ENCODE peak calls at places on chromosomes 2 and 18, in six cellular contexts. One of them, this sample, is unnamed.

GRCh38 chr2:234495801-234496441 is 960 bp downstream of the ARL4C start:
- DNase-seq in RWPE2: no peak
- DNase-seq in psoas muscle: peak
- DNase-seq in pancreas: peak
- DNase-seq in fibroblast of lung: peak
- DNase-seq in brain microvascular endothelial cell: peak
- DNase-seq in this sample: peak

GRCh38 chr2:100244881-100245605 is 77.3 kb downstream of the LONRF2 start:
- DNase-seq in brain microvascular endothelial cell: peak
- DNase-seq in fibroblast of lung: peak
- DNase-seq in psoas muscle: no peak
- DNase-seq in pancreas: no peak
- DNase-seq in RWPE2: no peak
- DNase-seq in this sample: peak

GRCh38 chr2:105179469-105180372 is 61.8 kb upstream of the GPR45 start:
- DNase-seq in psoas muscle: no peak
- DNase-seq in pancreas: no peak
- DNase-seq in fibroblast of lung: peak
- DNase-seq in RWPE2: no peak
- DNase-seq in brain microvascular endothelial cell: peak
- DNase-seq in this sample: peak

GRCh38 chr2:206802654-206803514 is 37.5 kb downstream of the FASTKD2 start:
- DNase-seq in pancreas: no peak
- DNase-seq in brain microvascular endothelial cell: no peak
- DNase-seq in psoas muscle: no peak
- DNase-seq in RWPE2: no peak
- DNase-seq in fibroblast of lung: no peak
- DNase-seq in this sample: no peak

GRCh38 chr2:158191076-158191566 is 89.4 kb downstream of the UPP2 start:
- DNase-seq in brain microvascular endothelial cell: peak
- DNase-seq in RWPE2: no peak
- DNase-seq in pancreas: no peak
- DNase-seq in fibroblast of lung: no peak
- DNase-seq in psoas muscle: no peak
- DNase-seq in this sample: no peak

GRCh38 chr18:47557160-47557559 is 305.7 kb upstream of the SKOR2 start:
- DNase-seq in fibroblast of lung: no peak
- DNase-seq in RWPE2: no peak
- DNase-seq in brain microvascular endothelial cell: no peak
- DNase-seq in pancreas: no peak
- DNase-seq in psoas muscle: no peak
- DNase-seq in this sample: no peak

GRCh38 chr2:66509326-66509811 is 74.4 kb downstream of the MEIS1 start:
- DNase-seq in brain microvascular endothelial cell: no peak
- DNase-seq in RWPE2: no peak
- DNase-seq in fibroblast of lung: no peak
- DNase-seq in psoas muscle: no peak
- DNase-seq in pancreas: no peak
- DNase-seq in this sample: no peak

GRCh38 chr2:128835974-128836373 is 517.3 kb upstream of the HS6ST1 start:
- DNase-seq in fibroblast of lung: no peak
- DNase-seq in psoas muscle: no peak
- DNase-seq in RWPE2: no peak
- DNase-seq in pancreas: no peak
- DNase-seq in brain microvascular endothelial cell: no peak
- DNase-seq in this sample: no peak

GRCh38 chr2:197185676-197186075 is 124.9 kb downstream of the ANKRD44 start:
- DNase-seq in pancreas: no peak
- DNase-seq in brain microvascular endothelial cell: no peak
- DNase-seq in fibroblast of lung: no peak
- DNase-seq in RWPE2: no peak
- DNase-seq in psoas muscle: no peak
- DNase-seq in this sample: no peak

GRCh38 chr18:48129621-48130082 is 199.2 kb upstream of the SMAD2 start:
- DNase-seq in fibroblast of lung: no peak
- DNase-seq in psoas muscle: no peak
- DNase-seq in brain microvascular endothelial cell: no peak
- DNase-seq in pancreas: no peak
- DNase-seq in RWPE2: no peak
- DNase-seq in this sample: no peak

GRCh38 chr2:41963661-41964525 is 83.9 kb upstream of the PKDCC start:
- DNase-seq in brain microvascular endothelial cell: no peak
- DNase-seq in psoas muscle: peak
- DNase-seq in fibroblast of lung: peak
- DNase-seq in RWPE2: no peak
- DNase-seq in pancreas: peak
- DNase-seq in this sample: no peak

DNA sequence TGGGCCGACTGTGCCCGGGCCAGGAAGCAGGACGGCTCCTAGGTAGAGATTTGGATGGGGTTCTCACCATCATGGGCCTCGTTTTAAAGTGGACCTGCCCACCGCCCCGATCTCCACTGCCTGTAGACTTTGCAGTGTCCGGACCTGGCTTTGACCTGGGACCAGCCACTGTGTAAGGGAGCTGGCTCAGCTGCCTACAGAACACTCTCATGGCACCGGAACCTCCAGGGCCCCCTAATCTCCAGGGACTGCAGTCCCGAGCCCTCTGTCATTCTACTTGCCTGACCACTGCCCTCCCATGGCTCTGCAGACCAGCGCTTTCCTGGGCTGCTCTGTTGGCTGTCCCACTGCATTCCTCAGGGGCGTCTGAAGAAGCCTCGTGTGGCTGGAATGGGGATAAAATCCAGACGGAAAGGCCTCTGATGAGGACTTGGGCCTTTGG is 120.8 kb downstream of the GLI2 start:
- DNase-seq in brain microvascular endothelial cell: peak
- DNase-seq in RWPE2: no peak
- DNase-seq in psoas muscle: no peak
- DNase-seq in fibroblast of lung: no peak
- DNase-seq in pancreas: no peak
- DNase-seq in this sample: no peak
- TF ChIP-seq CTCF in brain microvascular endothelial cell: peak
- TF ChIP-seq CTCF in RWPE2: no peak
- TF ChIP-seq CTCF in psoas muscle: peak
- TF ChIP-seq CTCF in fibroblast of lung: peak
- TF ChIP-seq CTCF in pancreas: no peak
- TF ChIP-seq CTCF in this sample: peak

GRCh38 chr2:76567478-76567877 is 856.8 kb upstream of the GCFC2 start:
- DNase-seq in RWPE2: no peak
- DNase-seq in brain microvascular endothelial cell: no peak
- DNase-seq in pancreas: no peak
- DNase-seq in psoas muscle: no peak
- DNase-seq in fibroblast of lung: no peak
- DNase-seq in this sample: no peak

GRCh38 chr2:76569819-76570218 is 859.1 kb upstream of the GCFC2 start:
- DNase-seq in brain microvascular endothelial cell: no peak
- DNase-seq in pancreas: no peak
- DNase-seq in fibroblast of lung: no peak
- DNase-seq in psoas muscle: no peak
- DNase-seq in RWPE2: no peak
- DNase-seq in this sample: no peak

GRCh38 chr2:76572981-76573380 is 862.3 kb upstream of the GCFC2 start:
- DNase-seq in RWPE2: no peak
- DNase-seq in psoas muscle: no peak
- DNase-seq in fibroblast of lung: no peak
- DNase-seq in pancreas: no peak
- DNase-seq in brain microvascular endothelial cell: no peak
- DNase-seq in this sample: no peak
- H3K4me3 ChIP-seq in RWPE2: no peak
- H3K4me3 ChIP-seq in psoas muscle: no peak
- H3K4me3 ChIP-seq in fibroblast of lung: no peak
- H3K4me3 ChIP-seq in pancreas: no peak
- H3K4me3 ChIP-seq in brain microvascular endothelial cell: no peak
- H3K4me3 ChIP-seq in this sample: no peak

GRCh38 chr2:241149925-241150659 is at the start of gene PPP1R7:
- DNase-seq in fibroblast of lung: peak
- DNase-seq in psoas muscle: peak
- DNase-seq in pancreas: peak
- DNase-seq in RWPE2: peak
- DNase-seq in brain microvascular endothelial cell: peak
- DNase-seq in this sample: peak
- TF ChIP-seq CTCF in fibroblast of lung: no peak
- TF ChIP-seq CTCF in psoas muscle: no peak
- TF ChIP-seq CTCF in pancreas: no peak
- TF ChIP-seq CTCF in RWPE2: no peak
- TF ChIP-seq CTCF in brain microvascular endothelial cell: no peak
- TF ChIP-seq CTCF in this sample: no peak

DNA sequence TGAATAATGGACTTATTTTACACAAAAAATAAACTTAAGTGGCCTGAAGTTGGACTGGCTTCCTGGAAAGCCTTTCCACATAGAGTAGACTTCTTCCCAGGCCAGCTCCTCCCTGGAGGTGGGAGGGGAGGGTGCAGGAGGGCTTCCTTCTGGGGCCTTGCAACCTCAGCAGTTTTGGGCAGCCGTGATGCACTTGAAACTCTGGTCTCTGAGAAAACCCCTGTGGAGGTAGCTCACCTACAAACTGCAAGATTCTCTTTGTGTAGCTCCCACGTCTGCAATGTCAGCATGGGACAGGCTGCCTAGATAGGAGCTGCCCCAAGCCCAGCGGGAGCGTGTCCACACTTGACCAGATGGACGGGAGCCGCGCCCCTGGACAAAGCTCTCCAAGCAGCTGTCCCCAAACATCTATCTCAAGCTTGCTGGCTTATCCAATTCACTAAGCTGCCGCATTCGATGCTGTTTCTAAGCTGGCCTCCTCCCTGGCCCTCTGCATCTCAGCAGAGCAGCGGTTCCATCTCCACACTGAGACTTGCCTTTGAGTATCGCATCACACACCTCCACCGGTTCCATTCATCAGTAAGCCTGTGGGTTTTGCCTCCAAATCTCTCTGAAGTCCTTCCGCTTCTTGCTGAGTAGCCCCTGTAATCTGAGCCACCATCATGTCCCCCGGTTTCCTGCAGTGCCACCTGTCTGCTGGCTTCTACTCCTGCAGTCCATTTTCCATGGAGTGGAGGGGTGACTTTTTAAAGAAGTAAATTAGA is 1.6 kb upstream of the LPIN1 start:
- DNase-seq in brain microvascular endothelial cell: peak
- DNase-seq in pancreas: no peak
- DNase-seq in RWPE2: no peak
- DNase-seq in psoas muscle: peak
- DNase-seq in fibroblast of lung: peak
- DNase-seq in this sample: no peak
- H3K4me3 ChIP-seq in brain microvascular endothelial cell: no peak
- H3K4me3 ChIP-seq in pancreas: no peak
- H3K4me3 ChIP-seq in RWPE2: peak
- H3K4me3 ChIP-seq in psoas muscle: peak
- H3K4me3 ChIP-seq in fibroblast of lung: peak
- H3K4me3 ChIP-seq in this sample: peak

DNA sequence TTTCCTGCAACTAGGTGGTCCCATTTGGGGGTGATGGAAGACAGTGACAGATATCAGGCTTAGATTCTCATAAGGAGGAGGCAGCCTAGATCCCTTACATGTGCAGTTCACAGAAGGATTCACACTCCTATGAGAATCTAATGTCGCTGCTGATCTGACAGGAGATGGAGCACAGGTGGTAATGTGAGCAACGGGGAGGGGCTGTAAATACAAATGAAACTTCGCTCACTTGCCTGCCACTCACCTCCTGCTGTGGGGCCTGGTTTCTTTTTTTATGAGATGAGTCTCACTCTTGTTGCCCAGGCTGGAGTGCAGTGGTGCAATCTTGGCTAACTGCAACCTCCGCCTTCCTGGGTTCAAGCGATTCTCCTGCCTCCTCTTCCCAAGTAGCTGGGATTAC is 258.6 kb downstream of the EN1 start:
- DNase-seq in RWPE2: no peak
- DNase-seq in pancreas: no peak
- DNase-seq in psoas muscle: no peak
- DNase-seq in fibroblast of lung: no peak
- DNase-seq in brain microvascular endothelial cell: no peak
- DNase-seq in this sample: no peak
- TF ChIP-seq CTCF in RWPE2: no peak
- TF ChIP-seq CTCF in pancreas: no peak
- TF ChIP-seq CTCF in psoas muscle: no peak
- TF ChIP-seq CTCF in fibroblast of lung: no peak
- TF ChIP-seq CTCF in brain microvascular endothelial cell: no peak
- TF ChIP-seq CTCF in this sample: no peak

GRCh38 chr2:188973650-188974049 is 523 bp upstream of the COL3A1 start:
- DNase-seq in psoas muscle: no peak
- DNase-seq in pancreas: no peak
- DNase-seq in fibroblast of lung: peak
- DNase-seq in brain microvascular endothelial cell: no peak
- DNase-seq in RWPE2: no peak
- DNase-seq in this sample: no peak
- H3K4me3 ChIP-seq in psoas muscle: peak
- H3K4me3 ChIP-seq in pancreas: no peak
- H3K4me3 ChIP-seq in fibroblast of lung: peak
- H3K4me3 ChIP-seq in brain microvascular endothelial cell: peak
- H3K4me3 ChIP-seq in RWPE2: no peak
- H3K4me3 ChIP-seq in this sample: peak

DNA sequence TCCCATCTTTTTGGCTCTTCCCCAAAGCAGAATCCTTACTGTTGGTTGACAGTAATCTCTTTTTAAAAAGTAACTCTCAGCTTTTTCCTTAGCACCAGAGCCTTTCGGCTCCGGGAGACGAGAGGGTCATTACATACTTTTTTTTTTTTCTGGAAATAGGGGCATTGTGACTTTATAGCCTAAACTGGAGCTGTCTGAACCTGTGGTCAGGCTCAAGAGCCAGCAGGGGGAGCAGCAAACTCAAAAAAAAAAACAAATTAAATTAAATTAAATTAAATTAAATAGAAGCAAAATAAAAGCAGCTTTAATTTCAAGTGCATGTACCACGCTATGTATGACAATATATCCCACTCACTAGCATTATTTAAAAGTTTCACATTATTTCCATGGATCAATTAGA is 156.6 kb downstream of the DTNA start:
- DNase-seq in RWPE2: no peak
- DNase-seq in fibroblast of lung: peak
- DNase-seq in psoas muscle: no peak
- DNase-seq in pancreas: no peak
- DNase-seq in brain microvascular endothelial cell: no peak
- DNase-seq in this sample: peak
- TF ChIP-seq CTCF in RWPE2: peak
- TF ChIP-seq CTCF in fibroblast of lung: peak
- TF ChIP-seq CTCF in psoas muscle: peak
- TF ChIP-seq CTCF in pancreas: no peak
- TF ChIP-seq CTCF in brain microvascular endothelial cell: peak
- TF ChIP-seq CTCF in this sample: peak

GRCh38 chr2:164039270-164039669 is 303.5 kb upstream of the FIGN start:
- DNase-seq in RWPE2: no peak
- DNase-seq in fibroblast of lung: no peak
- DNase-seq in psoas muscle: no peak
- DNase-seq in brain microvascular endothelial cell: no peak
- DNase-seq in pancreas: no peak
- DNase-seq in this sample: no peak
- H3K4me3 ChIP-seq in RWPE2: no peak
- H3K4me3 ChIP-seq in fibroblast of lung: no peak
- H3K4me3 ChIP-seq in psoas muscle: no peak
- H3K4me3 ChIP-seq in brain microvascular endothelial cell: no peak
- H3K4me3 ChIP-seq in pancreas: no peak
- H3K4me3 ChIP-seq in this sample: no peak

GRCh38 chr2:217370391-217370790 is 510.5 kb upstream of the TNP1 start:
- DNase-seq in brain microvascular endothelial cell: peak
- DNase-seq in psoas muscle: no peak
- DNase-seq in pancreas: no peak
- DNase-seq in RWPE2: no peak
- DNase-seq in fibroblast of lung: no peak
- DNase-seq in this sample: peak
- TF ChIP-seq CTCF in brain microvascular endothelial cell: no peak
- TF ChIP-seq CTCF in psoas muscle: no peak
- TF ChIP-seq CTCF in pancreas: no peak
- TF ChIP-seq CTCF in RWPE2: peak
- TF ChIP-seq CTCF in fibroblast of lung: no peak
- TF ChIP-seq CTCF in this sample: no peak

This sample was measured in foreskin fibroblast.